ENCODE peak calls at places on chromosomes 3 and 15, in four cellular contexts. A is neural progenitor cell, E is PC-9, F is tibial artery. W is an unnamed sample.
A peak's percentile ranks its signal among the peaks of the same experiment; 100 is the strongest.

GRCh38 chr3:119352235-119352634 is 58.1 kb downstream of the ARHGAP31 start:
- DNase-seq in A (no peak), F (no peak), E (peak; percentile 64), W (no peak)

GRCh38 chr15:69081310-69082004 is 67.0 kb downstream of the NOX5 start:
- DNase-seq in F (peak; percentile 70), A (no peak), E (no peak), W (peak; percentile 87)

GRCh38 chr3:114427407-114428172 is 133.8 kb downstream of the TIGIT start:
- DNase-seq in A (no peak), E (no peak), F (no peak), W (no peak)

GRCh38 chr3:156816091-156816793 is 9.9 kb upstream of the LEKR1 start:
- DNase-seq in F (no peak), A (peak; percentile 79), E (no peak), W (peak; percentile 31)

GRCh38 chr3:69058180-69058946 is 6.2 kb upstream of the TMF1 start:
- DNase-seq in E (no peak), A (no peak), F (no peak), W (no peak)

GRCh38 chr3:126005951-126006350 is 37.0 kb downstream of the ROPN1B start:
- DNase-seq in A (no peak), E (no peak), F (no peak), W (no peak)

GRCh38 chr3:172673210-172673679 is 37.6 kb downstream of the NCEH1 start:
- DNase-seq in F (no peak), E (peak; percentile 78), A (peak; percentile 82), W (peak; percentile 74)

GRCh38 chr15:69313437-69314000 is 14.8 kb downstream of the PAQR5 start:
- DNase-seq in A (no peak), E (no peak), F (peak; percentile 25), W (no peak)

GRCh38 chr3:33717616-33717865 is 513 bp downstream of the CLASP2 start:
- DNase-seq in A (peak; percentile 87), E (no peak), F (peak; percentile 83), W (no peak)

GRCh38 chr3:62607287-62608029 is 234.1 kb upstream of the FEZF2 start:
- DNase-seq in E (peak; percentile 49), A (peak; percentile 39), F (no peak), W (no peak)

GRCh38 chr3:149037684-149038083 is 46.3 kb downstream of the GYG1 start:
- DNase-seq in E (no peak), A (no peak), F (no peak), W (no peak)

GRCh38 chr3:121362035-121362734 is 183.6 kb downstream of the POLQ start:
- DNase-seq in A (no peak), E (no peak), F (no peak), W (no peak)

DNA sequence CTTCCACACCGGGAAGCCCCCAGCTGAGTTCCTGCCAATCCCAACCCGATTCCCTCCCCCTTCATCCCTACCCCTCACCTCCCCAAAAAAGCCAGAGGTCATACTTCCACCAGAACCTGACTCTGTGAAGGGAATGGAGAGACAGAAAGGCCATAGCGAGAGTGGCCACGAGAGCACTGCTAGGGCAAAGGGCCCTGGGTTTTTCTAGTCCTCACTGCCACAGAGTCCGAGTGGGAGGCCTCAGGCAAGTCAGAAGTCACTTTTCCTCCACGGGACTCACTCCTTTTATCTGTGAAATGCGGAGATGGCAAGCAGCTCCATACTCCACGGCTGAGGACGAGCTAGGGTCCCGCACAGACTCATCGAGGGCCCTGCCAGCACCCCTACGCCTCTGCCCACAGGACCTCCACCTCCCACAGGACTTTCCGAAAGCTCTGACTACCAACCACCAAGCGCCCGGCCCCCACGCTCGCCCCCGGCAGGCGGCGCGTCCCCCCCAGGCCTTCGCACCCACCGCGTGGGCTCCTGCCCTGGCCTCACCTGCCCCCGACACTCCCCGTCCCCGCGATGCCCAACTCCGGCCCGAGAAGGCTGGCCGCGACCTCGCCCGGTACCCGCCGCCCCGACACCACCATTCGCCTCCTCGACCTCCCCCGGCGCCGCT is 794 bp downstream of the ATP13A3 start:
- DNase-seq in F (peak; percentile 74), A (peak; percentile 29), E (peak; percentile 31), W (peak; percentile 50)
- TF ChIP-seq CTCF in F (peak; percentile 13), A (peak; percentile 27), E (peak; percentile 27), W (peak; percentile 9)

GRCh38 chr15:43210172-43210745 is 10.6 kb downstream of the EPB42 start:
- DNase-seq in A (no peak), F (no peak), E (no peak), W (no peak)
- TF ChIP-seq CTCF in A (no peak), F (no peak), E (no peak), W (no peak)

GRCh38 chr15:40092416-40093223 is 16.1 kb downstream of the BMF start:
- DNase-seq in A (peak; percentile 67), E (no peak), F (peak; percentile 87), W (peak; percentile 89)
- TF ChIP-seq CTCF in A (no peak), E (no peak), F (no peak), W (no peak)

DNA sequence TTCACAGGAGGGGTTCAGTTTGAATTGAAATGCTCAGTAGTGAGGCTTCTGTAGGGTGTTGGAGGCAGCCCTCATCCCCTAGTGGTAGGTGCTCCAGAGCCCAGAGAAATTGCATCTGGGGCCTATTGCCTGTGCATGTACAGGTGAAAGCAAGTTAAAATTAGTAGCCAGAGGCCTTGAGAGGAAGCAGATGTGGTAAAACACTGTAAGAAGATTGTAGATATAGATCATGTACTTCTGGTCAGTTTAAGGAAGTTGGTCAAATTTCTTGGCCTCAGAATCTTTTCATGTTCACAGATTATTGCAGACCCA is 34.6 kb downstream of the IGSF10 start:
- DNase-seq in A (no peak), F (no peak), E (no peak), W (no peak)
- TF ChIP-seq CTCF in A (no peak), F (no peak), E (peak; percentile 33), W (no peak)

GRCh38 chr15:74460903-74461846 is at the start of gene UBL7:
- DNase-seq in E (peak; percentile 90), F (peak; percentile 98), A (peak; percentile 99), W (peak; percentile 98)
- TF ChIP-seq CTCF in E (no peak), F (no peak), A (peak; percentile 20), W (no peak)

GRCh38 chr15:72160846-72161245 is 36.7 kb downstream of the GRAMD2A start:
- DNase-seq in F (no peak), A (no peak), E (no peak), W (no peak)

GRCh38 chr15:72161351-72162132 is 36.0 kb downstream of the GRAMD2A start:
- DNase-seq in E (no peak), A (peak; percentile 48), F (no peak), W (no peak)

GRCh38 chr15:72166716-72167417 is 30.7 kb downstream of the GRAMD2A start:
- DNase-seq in E (no peak), A (no peak), F (no peak), W (no peak)

GRCh38 chr15:72163719-72164118 is 33.9 kb downstream of the GRAMD2A start:
- DNase-seq in A (no peak), E (no peak), F (no peak), W (no peak)

DNA sequence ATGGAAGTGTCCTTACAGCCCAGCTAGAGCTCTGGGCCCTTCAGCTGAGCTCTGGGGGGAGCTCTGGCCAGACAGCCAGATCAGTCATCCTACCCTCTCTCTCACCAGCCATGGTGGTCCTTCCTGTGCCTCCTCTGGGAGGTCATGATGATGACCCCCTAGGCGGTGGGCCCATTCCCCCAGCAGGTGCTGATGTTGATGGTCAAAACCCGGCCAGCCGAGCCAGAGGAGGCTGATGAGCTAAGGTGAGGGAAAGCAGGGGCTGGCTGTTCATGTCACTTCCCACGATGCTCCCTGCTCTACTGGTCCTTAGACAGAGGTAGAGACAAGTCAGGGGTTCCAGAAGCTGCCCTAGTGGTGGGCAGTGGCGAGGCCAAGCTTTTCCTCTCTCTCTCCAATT is 35.0 kb downstream of the GRAMD2A start:
- DNase-seq in A (no peak), F (no peak), E (no peak), W (no peak)
- TF ChIP-seq CTCF in A (no peak), F (no peak), E (no peak), W (no peak)

GRCh38 chr3:181176610-181177009 is 187.1 kb upstream of the DNAJC19 start:
- DNase-seq in F (no peak), A (peak; percentile 52), E (peak; percentile 48), W (peak; percentile 47)
- TF ChIP-seq CTCF in F (peak; percentile 50), A (peak; percentile 73), E (peak; percentile 74), W (peak; percentile 61)